ENCODE peak calls at places on chromosomes 16 and 17, in nine cellular contexts. One of them, this sample, is unnamed.

GRCh38 chr16:27495191-27495590 is 54.5 kb downstream of the GTF3C1 start:
- DNase-seq in AG04450: peak; percentile 63
- DNase-seq in fibroblast of villous mesenchyme: peak; percentile 38
- DNase-seq in epithelial cell of proximal tubule: no peak
- DNase-seq in MM.1S: no peak
- DNase-seq in GM12865: no peak
- DNase-seq in AG09309: no peak
- DNase-seq in endothelial cell: no peak
- DNase-seq in mucosa of descending colon: no peak
- DNase-seq in this sample: peak; percentile 62

GRCh38 chr17:65742433-65743312 is 181.2 kb upstream of the AXIN2 start:
- DNase-seq in GM12865: no peak
- DNase-seq in epithelial cell of proximal tubule: peak; percentile 22
- DNase-seq in fibroblast of villous mesenchyme: no peak
- DNase-seq in MM.1S: no peak
- DNase-seq in AG09309: peak; percentile 46
- DNase-seq in endothelial cell: no peak
- DNase-seq in AG04450: peak; percentile 48
- DNase-seq in mucosa of descending colon: no peak
- DNase-seq in this sample: no peak

GRCh38 chr16:10833271-10833670 is 14.7 kb upstream of the TVP23A start:
- DNase-seq in AG04450: no peak
- DNase-seq in endothelial cell: no peak
- DNase-seq in epithelial cell of proximal tubule: no peak
- DNase-seq in fibroblast of villous mesenchyme: no peak
- DNase-seq in MM.1S: no peak
- DNase-seq in GM12865: peak; percentile 65
- DNase-seq in AG09309: no peak
- DNase-seq in mucosa of descending colon: no peak
- DNase-seq in this sample: no peak

GRCh38 chr16:59412275-59412841 is 678.2 kb upstream of the GOT2 start:
- DNase-seq in epithelial cell of proximal tubule: no peak
- DNase-seq in AG09309: no peak
- DNase-seq in GM12865: no peak
- DNase-seq in fibroblast of villous mesenchyme: no peak
- DNase-seq in endothelial cell: no peak
- DNase-seq in AG04450: no peak
- DNase-seq in MM.1S: peak; percentile 9
- DNase-seq in mucosa of descending colon: no peak
- DNase-seq in this sample: no peak

GRCh38 chr17:49576121-49576905 is 642 bp downstream of the NXPH3 start:
- DNase-seq in mucosa of descending colon: no peak
- DNase-seq in AG09309: no peak
- DNase-seq in AG04450: no peak
- DNase-seq in fibroblast of villous mesenchyme: peak; percentile 51
- DNase-seq in epithelial cell of proximal tubule: no peak
- DNase-seq in MM.1S: no peak
- DNase-seq in GM12865: no peak
- DNase-seq in endothelial cell: peak; percentile 58
- DNase-seq in this sample: no peak

GRCh38 chr16:83100679-83101078 is 473.9 kb downstream of the CDH13 start:
- DNase-seq in mucosa of descending colon: no peak
- DNase-seq in epithelial cell of proximal tubule: no peak
- DNase-seq in MM.1S: no peak
- DNase-seq in endothelial cell: no peak
- DNase-seq in AG09309: no peak
- DNase-seq in GM12865: peak; percentile 32
- DNase-seq in fibroblast of villous mesenchyme: no peak
- DNase-seq in AG04450: no peak
- DNase-seq in this sample: no peak

GRCh38 chr17:48131216-48131824 is 23.8 kb downstream of the SNX11 start:
- DNase-seq in MM.1S: peak; percentile 70
- DNase-seq in endothelial cell: peak; percentile 72
- DNase-seq in AG09309: peak; percentile 18
- DNase-seq in fibroblast of villous mesenchyme: peak; percentile 73
- DNase-seq in AG04450: peak; percentile 16
- DNase-seq in GM12865: peak; percentile 76
- DNase-seq in mucosa of descending colon: no peak
- DNase-seq in epithelial cell of proximal tubule: no peak
- DNase-seq in this sample: no peak

GRCh38 chr16:84367297-84367680 is 1.0 kb upstream of the ATP2C2 start:
- DNase-seq in fibroblast of villous mesenchyme: no peak
- DNase-seq in endothelial cell: no peak
- DNase-seq in epithelial cell of proximal tubule: no peak
- DNase-seq in GM12865: no peak
- DNase-seq in AG04450: no peak
- DNase-seq in MM.1S: no peak
- DNase-seq in mucosa of descending colon: peak; percentile 74
- DNase-seq in AG09309: no peak
- DNase-seq in this sample: no peak

GRCh38 chr17:27346228-27346899 is 52.5 kb downstream of the WSB1 start:
- DNase-seq in MM.1S: no peak
- DNase-seq in GM12865: no peak
- DNase-seq in AG09309: no peak
- DNase-seq in AG04450: no peak
- DNase-seq in fibroblast of villous mesenchyme: no peak
- DNase-seq in endothelial cell: no peak
- DNase-seq in mucosa of descending colon: no peak
- DNase-seq in epithelial cell of proximal tubule: no peak
- DNase-seq in this sample: no peak

GRCh38 chr16:80623376-80623775 is 82.6 kb downstream of the DYNLRB2 start:
- DNase-seq in epithelial cell of proximal tubule: no peak
- DNase-seq in GM12865: no peak
- DNase-seq in endothelial cell: no peak
- DNase-seq in AG09309: no peak
- DNase-seq in mucosa of descending colon: no peak
- DNase-seq in MM.1S: no peak
- DNase-seq in AG04450: peak; percentile 24
- DNase-seq in fibroblast of villous mesenchyme: peak; percentile 72
- DNase-seq in this sample: no peak

GRCh38 chr17:63946440-63947363 is 14.6 kb upstream of the CD79B start:
- DNase-seq in AG09309: no peak
- DNase-seq in endothelial cell: peak; percentile 71
- DNase-seq in mucosa of descending colon: peak; percentile 53
- DNase-seq in AG04450: no peak
- DNase-seq in MM.1S: peak; percentile 58
- DNase-seq in GM12865: peak; percentile 80
- DNase-seq in epithelial cell of proximal tubule: no peak
- DNase-seq in fibroblast of villous mesenchyme: peak; percentile 26
- DNase-seq in this sample: no peak

GRCh38 chr17:40148527-40148926 is 8.2 kb downstream of the CASC3 start:
- DNase-seq in endothelial cell: no peak
- DNase-seq in AG09309: no peak
- DNase-seq in fibroblast of villous mesenchyme: no peak
- DNase-seq in mucosa of descending colon: no peak
- DNase-seq in GM12865: no peak
- DNase-seq in epithelial cell of proximal tubule: no peak
- DNase-seq in MM.1S: no peak
- DNase-seq in AG04450: no peak
- DNase-seq in this sample: no peak

GRCh38 chr17:56771563-56771962 is 62.2 kb downstream of the C17orf67 start:
- DNase-seq in mucosa of descending colon: no peak
- DNase-seq in MM.1S: no peak
- DNase-seq in endothelial cell: no peak
- DNase-seq in fibroblast of villous mesenchyme: no peak
- DNase-seq in GM12865: no peak
- DNase-seq in AG09309: no peak
- DNase-seq in epithelial cell of proximal tubule: no peak
- DNase-seq in AG04450: no peak
- DNase-seq in this sample: no peak
- TF ChIP-seq CTCF in mucosa of descending colon: no peak
- TF ChIP-seq CTCF in MM.1S: no peak
- TF ChIP-seq CTCF in endothelial cell: no peak
- TF ChIP-seq CTCF in fibroblast of villous mesenchyme: no peak
- TF ChIP-seq CTCF in GM12865: no peak
- TF ChIP-seq CTCF in AG09309: no peak
- TF ChIP-seq CTCF in epithelial cell of proximal tubule: no peak
- TF ChIP-seq CTCF in AG04450: no peak
- TF ChIP-seq CTCF in this sample: no peak

DNA sequence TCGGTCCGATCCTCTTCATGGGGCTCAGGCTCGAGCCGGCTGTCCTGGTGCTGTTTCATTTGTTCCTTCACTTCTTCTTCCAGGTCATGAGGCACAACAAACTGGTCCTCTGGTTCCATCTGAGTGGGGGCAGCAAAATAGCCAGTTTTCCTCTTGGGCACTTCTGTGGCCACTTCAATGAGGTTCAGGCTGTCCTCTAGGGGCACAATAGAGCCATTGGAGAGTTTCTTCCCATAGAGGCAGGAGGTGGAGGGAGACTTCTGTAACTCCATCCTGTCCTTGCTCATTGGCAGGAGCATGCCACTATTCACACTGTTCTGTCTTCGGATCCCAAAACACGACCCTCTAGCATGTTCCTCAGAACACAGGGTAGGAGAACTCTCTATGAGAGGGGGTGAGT is 22.9 kb downstream of the MARVELD3 start:
- DNase-seq in epithelial cell of proximal tubule: no peak
- DNase-seq in MM.1S: no peak
- DNase-seq in mucosa of descending colon: no peak
- DNase-seq in AG04450: no peak
- DNase-seq in endothelial cell: peak; percentile 23
- DNase-seq in GM12865: no peak
- DNase-seq in AG09309: no peak
- DNase-seq in fibroblast of villous mesenchyme: no peak
- DNase-seq in this sample: no peak
- TF ChIP-seq CTCF in epithelial cell of proximal tubule: peak; percentile 65
- TF ChIP-seq CTCF in MM.1S: peak; percentile 38
- TF ChIP-seq CTCF in mucosa of descending colon: no peak
- TF ChIP-seq CTCF in AG04450: peak; percentile 41
- TF ChIP-seq CTCF in endothelial cell: no peak
- TF ChIP-seq CTCF in GM12865: peak; percentile 38
- TF ChIP-seq CTCF in AG09309: peak; percentile 47
- TF ChIP-seq CTCF in fibroblast of villous mesenchyme: peak; percentile 54
- TF ChIP-seq CTCF in this sample: no peak

GRCh38 chr17:47064684-47065083 is 85.6 kb upstream of the RPRML start:
- DNase-seq in fibroblast of villous mesenchyme: no peak
- DNase-seq in mucosa of descending colon: no peak
- DNase-seq in MM.1S: no peak
- DNase-seq in AG09309: no peak
- DNase-seq in endothelial cell: no peak
- DNase-seq in GM12865: no peak
- DNase-seq in epithelial cell of proximal tubule: no peak
- DNase-seq in AG04450: no peak
- DNase-seq in this sample: no peak

GRCh38 chr17:47063475-47063874 is 84.4 kb upstream of the RPRML start:
- DNase-seq in MM.1S: no peak
- DNase-seq in AG09309: no peak
- DNase-seq in mucosa of descending colon: no peak
- DNase-seq in endothelial cell: no peak
- DNase-seq in GM12865: no peak
- DNase-seq in epithelial cell of proximal tubule: no peak
- DNase-seq in AG04450: no peak
- DNase-seq in fibroblast of villous mesenchyme: no peak
- DNase-seq in this sample: no peak

GRCh38 chr17:47072881-47073280 is 93.8 kb upstream of the RPRML start:
- DNase-seq in AG04450: no peak
- DNase-seq in endothelial cell: no peak
- DNase-seq in GM12865: no peak
- DNase-seq in AG09309: no peak
- DNase-seq in mucosa of descending colon: no peak
- DNase-seq in fibroblast of villous mesenchyme: peak; percentile 61
- DNase-seq in epithelial cell of proximal tubule: no peak
- DNase-seq in MM.1S: no peak
- DNase-seq in this sample: no peak

GRCh38 chr17:47066095-47066494 is 87.0 kb upstream of the RPRML start:
- DNase-seq in epithelial cell of proximal tubule: no peak
- DNase-seq in fibroblast of villous mesenchyme: no peak
- DNase-seq in AG09309: no peak
- DNase-seq in AG04450: no peak
- DNase-seq in mucosa of descending colon: no peak
- DNase-seq in endothelial cell: no peak
- DNase-seq in GM12865: no peak
- DNase-seq in MM.1S: no peak
- DNase-seq in this sample: no peak

GRCh38 chr17:47066841-47067682 is 88.0 kb upstream of the RPRML start:
- DNase-seq in epithelial cell of proximal tubule: peak; percentile 52
- DNase-seq in AG09309: peak; percentile 71
- DNase-seq in endothelial cell: peak; percentile 67
- DNase-seq in AG04450: peak; percentile 76
- DNase-seq in GM12865: peak; percentile 94
- DNase-seq in mucosa of descending colon: peak; percentile 74
- DNase-seq in fibroblast of villous mesenchyme: peak; percentile 92
- DNase-seq in MM.1S: peak; percentile 91
- DNase-seq in this sample: peak; percentile 37
- TF ChIP-seq CTCF in epithelial cell of proximal tubule: peak; percentile 23
- TF ChIP-seq CTCF in AG09309: peak; percentile 31
- TF ChIP-seq CTCF in endothelial cell: no peak
- TF ChIP-seq CTCF in AG04450: peak; percentile 28
- TF ChIP-seq CTCF in GM12865: peak; percentile 7
- TF ChIP-seq CTCF in mucosa of descending colon: no peak
- TF ChIP-seq CTCF in fibroblast of villous mesenchyme: peak; percentile 12
- TF ChIP-seq CTCF in MM.1S: peak; percentile 5
- TF ChIP-seq CTCF in this sample: no peak

GRCh38 chr17:45008191-45008590 is 40.1 kb upstream of the C1QL1 start:
- DNase-seq in GM12865: no peak
- DNase-seq in fibroblast of villous mesenchyme: no peak
- DNase-seq in AG09309: no peak
- DNase-seq in MM.1S: no peak
- DNase-seq in endothelial cell: no peak
- DNase-seq in AG04450: no peak
- DNase-seq in mucosa of descending colon: no peak
- DNase-seq in epithelial cell of proximal tubule: no peak
- DNase-seq in this sample: no peak

GRCh38 chr17:45013021-45013997 is 38.1 kb downstream of the DCAKD start:
- DNase-seq in fibroblast of villous mesenchyme: no peak
- DNase-seq in AG04450: no peak
- DNase-seq in AG09309: no peak
- DNase-seq in epithelial cell of proximal tubule: no peak
- DNase-seq in endothelial cell: no peak
- DNase-seq in MM.1S: no peak
- DNase-seq in mucosa of descending colon: no peak
- DNase-seq in GM12865: no peak
- DNase-seq in this sample: no peak

GRCh38 chr17:45016237-45016636 is 35.2 kb downstream of the DCAKD start:
- DNase-seq in GM12865: no peak
- DNase-seq in fibroblast of villous mesenchyme: no peak
- DNase-seq in AG09309: no peak
- DNase-seq in AG04450: no peak
- DNase-seq in mucosa of descending colon: no peak
- DNase-seq in endothelial cell: no peak
- DNase-seq in epithelial cell of proximal tubule: no peak
- DNase-seq in MM.1S: no peak
- DNase-seq in this sample: no peak

GRCh38 chr17:45009676-45010467 is 41.6 kb downstream of the DCAKD start:
- DNase-seq in AG09309: no peak
- DNase-seq in endothelial cell: no peak
- DNase-seq in mucosa of descending colon: no peak
- DNase-seq in fibroblast of villous mesenchyme: no peak
- DNase-seq in GM12865: no peak
- DNase-seq in AG04450: no peak
- DNase-seq in MM.1S: no peak
- DNase-seq in epithelial cell of proximal tubule: no peak
- DNase-seq in this sample: no peak

DNA sequence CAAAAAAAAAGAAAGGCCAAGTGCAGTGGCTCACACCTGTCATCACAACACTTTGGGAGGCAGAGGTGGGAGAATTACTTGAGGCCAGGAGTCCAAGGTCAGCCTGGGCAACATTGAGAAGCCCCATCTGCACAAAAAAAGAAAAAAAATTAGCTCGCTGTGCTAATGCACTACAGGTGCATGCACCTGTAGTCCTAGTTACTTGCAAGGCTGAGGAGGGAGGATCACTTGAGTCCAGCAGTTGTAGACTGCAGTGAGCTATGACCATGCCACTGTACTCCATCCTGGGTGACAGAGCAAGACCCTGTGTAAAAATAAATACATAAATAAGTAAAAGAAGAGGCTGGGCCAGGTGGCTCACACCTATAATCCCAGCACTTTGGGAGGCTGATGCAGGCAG is 39.7 kb downstream of the DCAKD start:
- DNase-seq in AG09309: no peak
- DNase-seq in endothelial cell: no peak
- DNase-seq in fibroblast of villous mesenchyme: no peak
- DNase-seq in AG04450: no peak
- DNase-seq in mucosa of descending colon: no peak
- DNase-seq in GM12865: no peak
- DNase-seq in epithelial cell of proximal tubule: no peak
- DNase-seq in MM.1S: no peak
- DNase-seq in this sample: no peak
- TF ChIP-seq CTCF in AG09309: no peak
- TF ChIP-seq CTCF in endothelial cell: no peak
- TF ChIP-seq CTCF in fibroblast of villous mesenchyme: no peak
- TF ChIP-seq CTCF in AG04450: no peak
- TF ChIP-seq CTCF in mucosa of descending colon: no peak
- TF ChIP-seq CTCF in GM12865: no peak
- TF ChIP-seq CTCF in epithelial cell of proximal tubule: no peak
- TF ChIP-seq CTCF in MM.1S: no peak
- TF ChIP-seq CTCF in this sample: no peak

This sample was measured in omental fat pad.